ENCODE peak calls at places on chromosomes 1 and 21, in eight cellular contexts. One of them, this sample, is unnamed.

GRCh38 chr1:212012034-212012740 is 23.2 kb downstream of the INTS7 start:
- DNase-seq in nephron progenitor cell: peak; percentile 64
- DNase-seq in progenitor cell of endocrine pancreas: peak; percentile 44
- DNase-seq in SK-N-SH: peak; percentile 85
- DNase-seq in thyroid gland: peak; percentile 69
- DNase-seq in effector CD4-positive, alpha-beta T cell: peak; percentile 54
- DNase-seq in CD4-positive, CD25-positive, alpha-beta regulatory T cell: peak; percentile 41
- DNase-seq in GOT3: no peak
- DNase-seq in this sample: peak; percentile 74

GRCh38 chr1:67298762-67299161 is 8.9 kb upstream of the IL12RB2 start:
- DNase-seq in CD4-positive, CD25-positive, alpha-beta regulatory T cell: no peak
- DNase-seq in nephron progenitor cell: no peak
- DNase-seq in progenitor cell of endocrine pancreas: no peak
- DNase-seq in GOT3: no peak
- DNase-seq in thyroid gland: no peak
- DNase-seq in effector CD4-positive, alpha-beta T cell: no peak
- DNase-seq in SK-N-SH: no peak
- DNase-seq in this sample: no peak

GRCh38 chr1:153192697-153193096 is 10.5 kb upstream of the LELP1 start:
- DNase-seq in SK-N-SH: no peak
- DNase-seq in GOT3: no peak
- DNase-seq in thyroid gland: no peak
- DNase-seq in progenitor cell of endocrine pancreas: peak; percentile 37
- DNase-seq in CD4-positive, CD25-positive, alpha-beta regulatory T cell: no peak
- DNase-seq in effector CD4-positive, alpha-beta T cell: no peak
- DNase-seq in nephron progenitor cell: peak; percentile 46
- DNase-seq in this sample: peak; percentile 18

GRCh38 chr21:29080454-29080930 is 7.0 kb upstream of the CCT8 start:
- DNase-seq in CD4-positive, CD25-positive, alpha-beta regulatory T cell: no peak
- DNase-seq in thyroid gland: no peak
- DNase-seq in GOT3: no peak
- DNase-seq in effector CD4-positive, alpha-beta T cell: no peak
- DNase-seq in progenitor cell of endocrine pancreas: no peak
- DNase-seq in nephron progenitor cell: no peak
- DNase-seq in SK-N-SH: no peak
- DNase-seq in this sample: no peak

GRCh38 chr1:201094829-201095228 is 17.4 kb downstream of the CACNA1S start:
- DNase-seq in CD4-positive, CD25-positive, alpha-beta regulatory T cell: no peak
- DNase-seq in nephron progenitor cell: no peak
- DNase-seq in progenitor cell of endocrine pancreas: no peak
- DNase-seq in effector CD4-positive, alpha-beta T cell: no peak
- DNase-seq in SK-N-SH: no peak
- DNase-seq in thyroid gland: no peak
- DNase-seq in GOT3: no peak
- DNase-seq in this sample: no peak

GRCh38 chr1:112296908-112297307 is 99.1 kb upstream of the CTTNBP2NL start:
- DNase-seq in GOT3: no peak
- DNase-seq in progenitor cell of endocrine pancreas: no peak
- DNase-seq in effector CD4-positive, alpha-beta T cell: no peak
- DNase-seq in nephron progenitor cell: no peak
- DNase-seq in SK-N-SH: no peak
- DNase-seq in thyroid gland: no peak
- DNase-seq in CD4-positive, CD25-positive, alpha-beta regulatory T cell: no peak
- DNase-seq in this sample: no peak

GRCh38 chr1:234619794-234620247 is 9.8 kb upstream of the IRF2BP2 start:
- DNase-seq in effector CD4-positive, alpha-beta T cell: no peak
- DNase-seq in SK-N-SH: no peak
- DNase-seq in GOT3: no peak
- DNase-seq in nephron progenitor cell: no peak
- DNase-seq in thyroid gland: no peak
- DNase-seq in CD4-positive, CD25-positive, alpha-beta regulatory T cell: no peak
- DNase-seq in progenitor cell of endocrine pancreas: no peak
- DNase-seq in this sample: no peak

GRCh38 chr1:224498574-224499170 is 64.1 kb upstream of the WDR26 start:
- DNase-seq in progenitor cell of endocrine pancreas: no peak
- DNase-seq in CD4-positive, CD25-positive, alpha-beta regulatory T cell: no peak
- DNase-seq in GOT3: no peak
- DNase-seq in effector CD4-positive, alpha-beta T cell: no peak
- DNase-seq in thyroid gland: no peak
- DNase-seq in nephron progenitor cell: no peak
- DNase-seq in SK-N-SH: no peak
- DNase-seq in this sample: peak; percentile 67

GRCh38 chr1:36182734-36183133 is 26.8 kb downstream of the MAP7D1 start:
- DNase-seq in CD4-positive, CD25-positive, alpha-beta regulatory T cell: no peak
- DNase-seq in progenitor cell of endocrine pancreas: no peak
- DNase-seq in nephron progenitor cell: no peak
- DNase-seq in SK-N-SH: no peak
- DNase-seq in GOT3: no peak
- DNase-seq in thyroid gland: no peak
- DNase-seq in effector CD4-positive, alpha-beta T cell: no peak
- DNase-seq in this sample: no peak

GRCh38 chr21:41678944-41679343 is 87.9 kb downstream of the RIPK4 start:
- DNase-seq in CD4-positive, CD25-positive, alpha-beta regulatory T cell: no peak
- DNase-seq in progenitor cell of endocrine pancreas: peak; percentile 84
- DNase-seq in GOT3: peak; percentile 80
- DNase-seq in thyroid gland: peak; percentile 96
- DNase-seq in SK-N-SH: peak; percentile 61
- DNase-seq in nephron progenitor cell: peak; percentile 86
- DNase-seq in effector CD4-positive, alpha-beta T cell: no peak
- DNase-seq in this sample: peak; percentile 27

GRCh38 chr21:45592208-45592619 is 50.0 kb upstream of the SLC19A1 start:
- DNase-seq in nephron progenitor cell: no peak
- DNase-seq in CD4-positive, CD25-positive, alpha-beta regulatory T cell: peak; percentile 53
- DNase-seq in progenitor cell of endocrine pancreas: no peak
- DNase-seq in GOT3: no peak
- DNase-seq in effector CD4-positive, alpha-beta T cell: peak; percentile 56
- DNase-seq in thyroid gland: no peak
- DNase-seq in SK-N-SH: no peak
- DNase-seq in this sample: no peak

GRCh38 chr1:117661027-117661426 is 55.2 kb downstream of the TENT5C start:
- DNase-seq in nephron progenitor cell: no peak
- DNase-seq in effector CD4-positive, alpha-beta T cell: peak; percentile 40
- DNase-seq in thyroid gland: no peak
- DNase-seq in GOT3: no peak
- DNase-seq in SK-N-SH: no peak
- DNase-seq in progenitor cell of endocrine pancreas: no peak
- DNase-seq in CD4-positive, CD25-positive, alpha-beta regulatory T cell: peak; percentile 55
- DNase-seq in this sample: no peak